ENCODE peak calls at places on chromosomes 2 and 18, in nine cellular contexts. T is RWPE1; B is left cardiac atrium; W is non-pigmented ciliary epithelial cell; G is CD8-positive, alpha-beta T cell; Z is ACHN; X is GM13977; S is NB4; R is HFFc6. L is an unnamed sample.

GRCh38 chr2:39568561-39569006 is 97.1 kb upstream of the TMEM178A start:
- DNase-seq in B (no peak), G (no peak), T (peak), R (peak), Z (peak), X (no peak), W (peak), S (no peak), L (peak)

GRCh38 chr2:37982147-37982582 is 57.1 kb downstream of the RMDN2 start:
- DNase-seq in X (peak), W (no peak), B (peak), S (peak), G (peak), Z (peak), T (peak), R (peak), L (peak)

GRCh38 chr18:2985628-2986027 is 27.3 kb downstream of the LPIN2 start:
- DNase-seq in X (peak), S (peak), W (peak), B (no peak), R (peak), Z (peak), G (no peak), T (peak), L (no peak)

GRCh38 chr2:101508636-101509035 is 33.7 kb upstream of the RFX8 start:
- DNase-seq in Z (no peak), G (no peak), R (no peak), T (no peak), X (no peak), B (no peak), W (no peak), S (no peak), L (peak)

GRCh38 chr2:240460243-240460630 is 24.8 kb downstream of the GPC1 start:
- DNase-seq in G (no peak), X (no peak), R (no peak), B (peak), Z (no peak), T (no peak), W (no peak), S (no peak), L (no peak)

GRCh38 chr18:27959101-27959500 is 217.8 kb downstream of the CDH2 start:
- DNase-seq in X (no peak), R (no peak), T (no peak), G (no peak), B (no peak), S (no peak), Z (no peak), W (no peak), L (no peak)

GRCh38 chr2:162073776-162074578 is at the start of gene DPP4:
- DNase-seq in W (no peak), X (peak), Z (peak), G (peak), B (peak), T (peak), R (no peak), S (peak), L (peak)

GRCh38 chr2:240364961-240365775 is 70.3 kb upstream of the GPC1 start:
- DNase-seq in W (no peak), R (no peak), T (no peak), Z (no peak), S (no peak), B (no peak), X (no peak), G (no peak), L (no peak)

GRCh38 chr2:216632952-216633615 is at the start of gene IGFBP2:
- DNase-seq in Z (no peak), T (no peak), G (peak), B (peak), R (no peak), W (no peak), X (peak), S (peak), L (peak)

GRCh38 chr2:231800493-231801091 is 14.3 kb downstream of the COPS7B start:
- DNase-seq in Z (peak), T (no peak), B (no peak), S (peak), X (peak), W (no peak), R (peak), G (peak), L (peak)

GRCh38 chr2:55153564-55154315 is 78.4 kb downstream of the CLHC1 start:
- DNase-seq in Z (no peak), S (no peak), W (no peak), G (no peak), R (no peak), B (no peak), T (peak), X (no peak), L (no peak)

GRCh38 chr2:159807183-159808037 is 9.4 kb upstream of the CD302 start:
- DNase-seq in B (no peak), R (peak), T (peak), Z (peak), G (no peak), S (peak), X (peak), W (peak), L (peak)

GRCh38 chr2:26581266-26581990 is 59.7 kb downstream of the CIB4 start:
- DNase-seq in S (no peak), B (no peak), R (no peak), Z (no peak), G (no peak), X (no peak), T (no peak), W (no peak), L (no peak)

GRCh38 chr2:215293879-215294278 is 18.0 kb upstream of the ATIC start:
- DNase-seq in X (peak), G (no peak), W (no peak), T (no peak), S (no peak), B (no peak), Z (no peak), R (no peak), L (no peak)